ENCODE peak calls at places on chromosomes 11 and 22, in eight cellular contexts. K is PC-3, J is left ventricle myocardium superior, D is ELF-1, Q is amniotic stem cell, M is ureter, V is germinal center, R is fibroblast of villous mesenchyme. Z is an unnamed sample.

GRCh38 chr22:50192056-50192824 is 6.5 kb downstream of the TRABD start:
- DNase-seq in R (no peak), V (peak), K (peak), J (peak), M (no peak), Q (no peak), D (no peak), Z (no peak)

GRCh38 chr11:14418801-14419417 is 59.9 kb upstream of the RRAS2 start:
- DNase-seq in J (no peak), R (no peak), M (no peak), V (no peak), Q (no peak), D (no peak), K (peak), Z (no peak)

GRCh38 chr22:44839721-44840120 is 87.3 kb downstream of the ARHGAP8 start:
- DNase-seq in K (no peak), R (no peak), J (no peak), D (no peak), M (no peak), V (no peak), Q (no peak), Z (no peak)

GRCh38 chr11:69278091-69278867 is 15.7 kb upstream of the MYEOV start:
- DNase-seq in Q (no peak), M (peak), D (no peak), K (peak), R (no peak), V (no peak), J (peak), Z (no peak)

GRCh38 chr11:132402056-132402684 is 1031.8 kb downstream of the NTM start:
- DNase-seq in M (no peak), V (no peak), J (peak), K (peak), D (peak), R (no peak), Q (peak), Z (peak)

GRCh38 chr11:369336-370018 is at the start of gene B4GALNT4:
- DNase-seq in K (peak), Q (peak), J (peak), D (no peak), V (no peak), R (peak), M (no peak), Z (peak)

GRCh38 chr11:67606150-67606476 is 623 bp upstream of the NDUFV1 start:
- DNase-seq in M (no peak), K (no peak), R (peak), V (no peak), D (no peak), J (peak), Q (no peak), Z (no peak)

GRCh38 chr11:9263840-9264380 is 1.2 kb downstream of the DENND5A start:
- DNase-seq in J (no peak), D (peak), Q (no peak), K (no peak), V (peak), R (peak), M (no peak), Z (peak)

GRCh38 chr11:124762077-124762623 is at the start of gene ESAM:
- DNase-seq in Q (no peak), K (peak), M (no peak), V (peak), R (no peak), D (no peak), J (peak), Z (no peak)

GRCh38 chr22:30226192-30226832 is 20.2 kb downstream of the LIF start:
- DNase-seq in R (peak), K (peak), Q (no peak), J (no peak), V (no peak), M (no peak), D (peak), Z (peak)

GRCh38 chr22:44702479-44703219 is 645 bp downstream of the PRR5 start:
- DNase-seq in V (no peak), Q (no peak), K (peak), R (peak), J (peak), M (no peak), D (peak), Z (peak)

GRCh38 chr11:120337896-120338840 is 2.0 kb downstream of the ARHGEF12 start:
- DNase-seq in D (no peak), V (no peak), J (no peak), K (peak), Q (no peak), R (peak), M (no peak), Z (peak)

GRCh38 chr11:12029738-12030363 is 21.4 kb upstream of the DKK3 start:
- DNase-seq in D (no peak), K (peak), J (no peak), M (no peak), Q (no peak), R (no peak), V (no peak), Z (peak)

GRCh38 chr22:43349636-43350035 is 6.5 kb upstream of the SCUBE1 start:
- DNase-seq in R (no peak), V (no peak), Q (no peak), K (no peak), J (no peak), M (no peak), D (no peak), Z (no peak)

GRCh38 chr11:2886191-2886894 is 768 bp upstream of the CDKN1C start:
- DNase-seq in K (no peak), Q (no peak), J (peak), V (no peak), M (no peak), R (peak), D (peak), Z (peak)

GRCh38 chr11:932435-932834 is 6.8 kb downstream of the AP2A2 start:
- DNase-seq in M (no peak), K (no peak), V (no peak), R (no peak), J (no peak), Q (no peak), D (no peak), Z (peak)

GRCh38 chr11:107583629-107584195 is 7.2 kb upstream of the ELMOD1 start:
- DNase-seq in M (no peak), R (no peak), K (peak), V (no peak), J (no peak), D (no peak), Q (no peak), Z (no peak)

GRCh38 chr11:13114566-13115465 is 105.7 kb downstream of the RASSF10 start:
- DNase-seq in D (peak), R (no peak), Q (no peak), K (peak), J (no peak), V (no peak), M (no peak), Z (no peak)